ENCODE peak calls at places on chromosomes 11 and 22, in eight cellular contexts. C is colonic mucosa, Q is A549, O is kidney, V is AG09319, E is Calu3, A is AG10803, P is GM12865. U is an unnamed sample.

GRCh38 chr11:17991799-17992433 is 20.9 kb downstream of the SERGEF start:
- DNase-seq in C (peak; percentile 40), Q (peak; percentile 65), O (no peak), V (no peak), E (peak; percentile 51), A (peak; percentile 60), P (peak; percentile 71), U (no peak)

GRCh38 chr11:66172146-66172545 is 96.3 kb upstream of the RAB1B start:
- DNase-seq in C (no peak), Q (no peak), O (no peak), V (no peak), E (no peak), A (peak; percentile 9), P (no peak), U (no peak)

GRCh38 chr22:40637181-40638150 is 947 bp upstream of the MRTFA start:
- DNase-seq in C (peak; percentile 43), Q (no peak), O (no peak), V (no peak), E (no peak), A (no peak), P (peak; percentile 47), U (no peak)

GRCh38 chr11:62560566-62561103 is 13.1 kb downstream of the EEF1G start:
- DNase-seq in C (peak; percentile 92), Q (peak; percentile 90), O (peak; percentile 88), V (peak; percentile 95), E (peak; percentile 97), A (peak; percentile 99), P (peak; percentile 74), U (no peak)

GRCh38 chr22:30312053-30312452 is 14.7 kb downstream of the TBC1D10A start:
- DNase-seq in C (no peak), Q (no peak), O (no peak), V (peak; percentile 66), E (no peak), A (peak; percentile 79), P (no peak), U (no peak)

GRCh38 chr11:124080319-124081001 is 34.8 kb upstream of the VWA5A start:
- DNase-seq in C (no peak), Q (no peak), O (no peak), V (no peak), E (no peak), A (no peak), P (no peak), U (no peak)

GRCh38 chr11:15969281-15969680 is 387.1 kb downstream of the SOX6 start:
- DNase-seq in C (peak; percentile 43), Q (peak; percentile 35), O (no peak), V (peak; percentile 52), E (peak; percentile 56), A (peak; percentile 73), P (peak; percentile 70), U (no peak)

GRCh38 chr11:11351042-11351586 is 1.9 kb downstream of the CSNK2A3 start:
- DNase-seq in C (no peak), Q (no peak), O (no peak), V (no peak), E (no peak), A (no peak), P (no peak), U (no peak)

GRCh38 chr11:120499088-120499487 is 12.5 kb upstream of the GRIK4 start:
- DNase-seq in C (no peak), Q (no peak), O (no peak), V (no peak), E (no peak), A (no peak), P (no peak), U (no peak)

GRCh38 chr11:77418981-77419592 is 54.8 kb downstream of the PAK1 start:
- DNase-seq in C (no peak), Q (no peak), O (no peak), V (no peak), E (no peak), A (no peak), P (no peak), U (no peak)

GRCh38 chr11:7570938-7571337 is 57.1 kb downstream of the PPFIBP2 start:
- DNase-seq in C (no peak), Q (no peak), O (no peak), V (no peak), E (no peak), A (no peak), P (no peak), U (no peak)

GRCh38 chr11:45146072-45147016 is at the start of gene PRDM11:
- DNase-seq in C (peak; percentile 46), Q (peak; percentile 80), O (peak; percentile 91), V (peak; percentile 44), E (peak; percentile 78), A (peak; percentile 82), P (peak; percentile 69), U (no peak)

GRCh38 chr11:117171648-117172051 is 6.9 kb upstream of the SIDT2 start:
- DNase-seq in C (no peak), Q (no peak), O (no peak), V (no peak), E (no peak), A (no peak), P (no peak), U (no peak)

GRCh38 chr11:72306186-72306585 is 62.2 kb upstream of the PHOX2A start:
- DNase-seq in C (no peak), Q (no peak), O (no peak), V (no peak), E (no peak), A (no peak), P (no peak), U (no peak)

GRCh38 chr11:77147668-77148321 is 19.7 kb downstream of the MYO7A start:
- DNase-seq in C (peak; percentile 60), Q (no peak), O (peak; percentile 68), V (no peak), E (no peak), A (no peak), P (no peak), U (peak; percentile 22)

GRCh38 chr22:38355275-38355674 is 38.0 kb upstream of the CSNK1E start:
- DNase-seq in C (no peak), Q (no peak), O (peak; percentile 62), V (no peak), E (no peak), A (no peak), P (no peak), U (no peak)

GRCh38 chr11:61698173-61698965 is 18.2 kb downstream of the DAGLA start:
- DNase-seq in C (no peak), Q (no peak), O (peak; percentile 45), V (no peak), E (no peak), A (peak; percentile 14), P (no peak), U (no peak)

GRCh38 chr11:73240190-73240781 is 22.2 kb downstream of the P2RY2 start:
- DNase-seq in C (no peak), Q (no peak), O (peak; percentile 78), V (peak; percentile 52), E (no peak), A (peak; percentile 89), P (no peak), U (no peak)

GRCh38 chr11:124174001-124174400 is 9.1 kb upstream of the OR10D3 start:
- DNase-seq in C (no peak), Q (peak; percentile 3), O (no peak), V (peak; percentile 53), E (no peak), A (peak; percentile 42), P (no peak), U (no peak)

GRCh38 chr22:22047266-22047665 is 64.7 kb upstream of the TOP3B start:
- DNase-seq in C (no peak), Q (no peak), O (no peak), V (no peak), E (no peak), A (no peak), P (no peak), U (no peak)
- TF ChIP-seq CTCF in C (no peak), Q (no peak), O (no peak), V (no peak), E (no peak), A (no peak), P (no peak), U (no peak)

GRCh38 chr11:46918087-46918751 is at the start of gene LRP4:
- DNase-seq in C (peak; percentile 62), Q (peak; percentile 70), O (peak; percentile 78), V (no peak), E (peak; percentile 66), A (no peak), P (peak; percentile 16), U (peak; percentile 72)

GRCh38 chr11:46917109-46918086 is 952 bp downstream of the LRP4 start:
- DNase-seq in C (peak; percentile 63), Q (peak; percentile 48), O (no peak), V (no peak), E (no peak), A (no peak), P (no peak), U (peak; percentile 20)

GRCh38 chr11:46916669-46917108 is 1.7 kb downstream of the LRP4 start:
- DNase-seq in C (peak; percentile 62), Q (peak; percentile 94), O (peak; percentile 83), V (no peak), E (peak; percentile 26), A (peak; percentile 77), P (no peak), U (no peak)

GRCh38 chr11:46920709-46921108 is 2.4 kb upstream of the LRP4 start:
- DNase-seq in C (no peak), Q (peak; percentile 63), O (no peak), V (peak; percentile 94), E (no peak), A (peak; percentile 98), P (no peak), U (no peak)

GRCh38 chr11:46918778-46919513 is 596 bp upstream of the LRP4 start:
- DNase-seq in C (no peak), Q (no peak), O (no peak), V (no peak), E (no peak), A (no peak), P (no peak), U (no peak)
- TF ChIP-seq CTCF in C (no peak), Q (no peak), O (no peak), V (no peak), E (no peak), A (no peak), P (no peak), U (no peak)

DNA sequence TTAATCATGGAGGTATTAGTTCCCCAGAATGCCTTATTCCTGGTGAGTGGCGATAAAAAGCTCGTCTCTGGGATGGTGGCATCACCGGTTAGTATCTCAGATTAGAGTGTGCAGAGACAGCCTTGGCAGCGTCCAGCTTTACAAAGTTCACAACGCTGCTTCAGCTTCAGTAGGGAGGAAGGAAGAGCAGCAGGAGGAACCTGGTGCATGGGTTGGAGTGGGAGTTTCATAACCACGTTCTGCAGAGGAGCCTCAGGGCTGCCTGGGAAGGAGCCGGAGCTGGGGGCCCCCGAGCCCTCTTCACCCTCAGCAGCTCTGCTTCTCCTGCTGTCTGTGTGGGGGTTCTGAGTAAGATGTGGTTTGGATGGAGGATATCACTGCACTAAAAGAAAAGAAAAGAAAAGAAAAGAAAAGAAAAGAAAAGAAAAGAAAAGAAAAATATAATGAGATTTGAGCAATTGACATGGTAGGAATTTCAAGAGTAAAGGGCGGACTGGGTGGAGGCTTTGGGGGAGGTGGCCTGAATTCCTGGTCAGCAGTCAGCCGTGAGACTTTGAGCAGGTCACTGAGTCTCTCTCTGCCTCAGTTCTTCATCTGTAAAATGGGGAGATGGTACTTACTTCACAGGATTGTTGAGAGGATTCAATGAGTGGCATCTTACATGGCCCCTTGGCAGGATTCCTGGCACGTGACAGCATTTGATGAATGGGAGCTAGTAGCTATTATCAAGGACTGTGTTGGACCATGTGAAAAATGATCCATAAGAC is 6.5 kb downstream of the ASPHD2 start:
- DNase-seq in C (no peak), Q (no peak), O (no peak), V (no peak), E (no peak), A (no peak), P (no peak), U (no peak)
- TF ChIP-seq CTCF in C (no peak), Q (no peak), O (no peak), V (no peak), E (no peak), A (no peak), P (no peak), U (no peak)

GRCh38 chr22:35542972-35543516 is 2.4 kb downstream of the RASD2 start:
- DNase-seq in C (no peak), Q (no peak), O (no peak), V (no peak), E (no peak), A (no peak), P (no peak), U (no peak)
- TF ChIP-seq CTCF in C (no peak), Q (no peak), O (no peak), V (no peak), E (no peak), A (no peak), P (no peak), U (no peak)

U was measured in activated B cell treated with CpG ODN at 0.5 μM for 24 hours.